ENCODE peak calls at places on chromosomes 6 and 20, in six cellular contexts. V is sigmoid colon, D is fibroblast of lung, X is retinal pigment epithelial cell, C is esophagus muscularis mucosa, I is tibial artery. J is an unnamed sample.

GRCh38 chr6:72825265-72825918 is 203.5 kb downstream of the KCNQ5 start:
- DNase-seq in D (peak; percentile 45), I (no peak), V (no peak), X (peak; percentile 36), C (no peak), J (peak; percentile 76)

GRCh38 chr6:11198663-11199603 is 33.5 kb downstream of the NEDD9 start:
- DNase-seq in D (no peak), X (peak; percentile 28), C (no peak), V (no peak), I (no peak), J (no peak)

GRCh38 chr6:122081921-122082320 is 317.5 kb upstream of the HSF2 start:
- DNase-seq in X (no peak), V (no peak), D (no peak), C (no peak), I (no peak), J (no peak)

GRCh38 chr6:83462524-83462923 is 31.7 kb upstream of the ME1 start:
- DNase-seq in X (no peak), C (no peak), I (no peak), V (no peak), D (no peak), J (no peak)

GRCh38 chr20:43736588-43737091 is 9.8 kb upstream of the GTSF1L start:
- DNase-seq in V (no peak), I (no peak), X (no peak), D (no peak), C (no peak), J (peak; percentile 33)

GRCh38 chr6:132392792-132393191 is 8.5 kb downstream of the MOXD1 start:
- DNase-seq in C (no peak), I (no peak), D (no peak), V (no peak), X (no peak), J (peak; percentile 34)

GRCh38 chr6:90251295-90251992 is 45.2 kb downstream of the BACH2 start:
- DNase-seq in C (no peak), D (no peak), I (no peak), V (no peak), X (no peak), J (no peak)

GRCh38 chr6:14804001-14804401 is 441.9 kb upstream of the JARID2 start:
- DNase-seq in I (no peak), D (no peak), X (no peak), V (no peak), C (no peak), J (no peak)

GRCh38 chr6:123527406-123527805 is 109.3 kb downstream of the TRDN start:
- DNase-seq in D (no peak), C (no peak), I (no peak), V (no peak), X (no peak), J (no peak)

GRCh38 chr6:5968817-5969726 is 37.7 kb downstream of the NRN1 start:
- DNase-seq in D (no peak), V (no peak), C (no peak), X (peak; percentile 63), I (peak; percentile 82), J (peak; percentile 5)

GRCh38 chr6:53246924-53247323 is 98.3 kb upstream of the GCM1 start:
- DNase-seq in V (no peak), D (no peak), C (no peak), X (no peak), I (no peak), J (no peak)

GRCh38 chr6:74611220-74611619 is 594.6 kb downstream of the COL12A1 start:
- DNase-seq in I (no peak), X (no peak), D (no peak), C (no peak), V (no peak), J (no peak)

GRCh38 chr20:63493563-63494020 is 5.3 kb downstream of the EEF1A2 start:
- DNase-seq in X (no peak), C (no peak), D (no peak), V (no peak), I (no peak), J (no peak)

GRCh38 chr20:61166324-61166723 is 85.7 kb upstream of the CDH4 start:
- DNase-seq in C (no peak), D (no peak), I (no peak), V (no peak), X (no peak), J (peak; percentile 57)

GRCh38 chr6:155155787-155156447 is 107.9 kb upstream of the CLDN20 start:
- DNase-seq in I (no peak), V (no peak), C (no peak), D (no peak), X (no peak), J (no peak)

GRCh38 chr6:83868639-83869038 is 9.2 kb downstream of the CYB5R4 start:
- DNase-seq in C (no peak), X (no peak), D (peak; percentile 47), I (no peak), V (no peak), J (peak; percentile 82)

GRCh38 chr6:163417595-163417994 is 3.1 kb downstream of the QKI start:
- DNase-seq in D (no peak), V (no peak), C (no peak), I (no peak), X (no peak), J (no peak)

GRCh38 chr6:118652051-118652699 is 784 bp upstream of the CEP85L start:
- DNase-seq in D (no peak), X (no peak), C (no peak), I (no peak), V (no peak), J (no peak)

GRCh38 chr6:40588070-40588384 is 863 bp upstream of the LRFN2 start:
- DNase-seq in I (no peak), X (no peak), C (no peak), V (no peak), D (no peak), J (no peak)
- TF ChIP-seq CTCF in I (no peak), X (peak; percentile 43), C (no peak), V (no peak), D (no peak), J (no peak)

GRCh38 chr6:133892444-133893323 is 3.8 kb downstream of the TCF21 start:
- DNase-seq in I (no peak), V (no peak), D (peak; percentile 72), C (no peak), X (no peak), J (peak; percentile 14)

GRCh38 chr6:133894795-133895401 is 6.0 kb downstream of the TCF21 start:
- DNase-seq in V (peak; percentile 83), X (no peak), C (no peak), I (no peak), D (peak; percentile 89), J (peak; percentile 91)

GRCh38 chr6:133895573-133896343 is 6.8 kb downstream of the TCF21 start:
- DNase-seq in D (peak; percentile 75), V (peak; percentile 73), I (peak; percentile 69), X (no peak), C (no peak), J (peak; percentile 53)

GRCh38 chr6:133893324-133893692 is 4.4 kb downstream of the TCF21 start:
- DNase-seq in D (no peak), X (no peak), C (no peak), I (no peak), V (no peak), J (no peak)

DNA sequence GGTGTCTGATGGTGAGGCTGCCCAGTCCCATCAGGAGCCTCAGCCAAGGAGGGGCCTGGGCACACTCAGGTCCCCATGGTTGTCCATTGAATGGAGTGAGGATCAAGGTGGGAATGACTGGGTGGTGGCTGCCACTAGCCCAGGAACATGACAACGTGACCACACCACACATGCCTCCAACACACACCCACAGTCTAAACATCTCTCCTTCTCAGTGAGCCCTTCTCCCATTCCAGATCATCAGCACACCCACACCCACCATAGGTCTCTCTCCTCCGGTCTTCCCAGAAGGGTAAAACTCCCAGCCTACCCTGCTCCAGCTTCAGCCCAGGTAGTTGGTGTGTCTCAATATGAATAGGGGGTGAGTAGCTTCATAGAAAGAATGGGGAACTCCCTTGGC is 5.5 kb downstream of the TCF21 start:
- DNase-seq in I (no peak), X (no peak), C (no peak), D (no peak), V (no peak), J (no peak)
- H3K4me3 ChIP-seq in I (no peak overlapping the region), X (no peak overlapping the region), C (peak overlapping the region; percentile 56), D (no peak overlapping the region), V (no peak overlapping the region), J (no peak overlapping the region)

DNA sequence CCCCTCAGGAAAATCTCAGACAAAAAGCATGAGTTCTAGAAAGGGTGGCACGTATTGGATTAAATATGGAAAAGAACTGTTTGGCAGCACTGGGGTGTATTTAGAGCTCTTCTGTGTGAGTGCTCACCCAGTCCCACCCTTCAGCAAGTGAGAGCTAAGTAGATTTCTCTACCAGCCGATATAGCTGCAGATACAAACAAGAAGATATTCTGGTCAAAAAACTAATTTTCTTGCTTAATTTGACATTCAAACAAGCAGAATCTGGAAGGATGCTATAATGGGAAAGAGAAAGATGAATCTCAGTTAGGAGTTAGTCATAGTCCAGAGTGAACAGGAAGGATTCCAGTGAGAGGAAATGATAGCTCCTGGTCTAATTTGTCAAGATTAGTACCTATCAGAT is 232.1 kb downstream of the TMEM242 start:
- DNase-seq in V (no peak), D (no peak), C (no peak), I (no peak), X (no peak), J (no peak)
- TF ChIP-seq CTCF in V (no peak), D (no peak), C (no peak), I (no peak), X (no peak), J (no peak)

GRCh38 chr20:3237958-3238615 is 903 bp downstream of the SLC4A11 start:
- DNase-seq in D (no peak), I (no peak), V (no peak), X (no peak), C (no peak), J (no peak)

GRCh38 chr20:3239026-3239866 is at the start of gene SLC4A11:
- DNase-seq in I (no peak), C (no peak), V (no peak), D (peak; percentile 66), X (no peak), J (peak; percentile 70)

GRCh38 chr20:3238616-3239025 is 369 bp downstream of the SLC4A11 start:
- DNase-seq in V (no peak), C (no peak), D (no peak), I (no peak), X (no peak), J (peak; percentile 21)

GRCh38 chr20:3235661-3236324 is 3.2 kb downstream of the SLC4A11 start:
- DNase-seq in V (no peak), I (no peak), D (peak; percentile 36), X (no peak), C (no peak), J (peak; percentile 49)

DNA sequence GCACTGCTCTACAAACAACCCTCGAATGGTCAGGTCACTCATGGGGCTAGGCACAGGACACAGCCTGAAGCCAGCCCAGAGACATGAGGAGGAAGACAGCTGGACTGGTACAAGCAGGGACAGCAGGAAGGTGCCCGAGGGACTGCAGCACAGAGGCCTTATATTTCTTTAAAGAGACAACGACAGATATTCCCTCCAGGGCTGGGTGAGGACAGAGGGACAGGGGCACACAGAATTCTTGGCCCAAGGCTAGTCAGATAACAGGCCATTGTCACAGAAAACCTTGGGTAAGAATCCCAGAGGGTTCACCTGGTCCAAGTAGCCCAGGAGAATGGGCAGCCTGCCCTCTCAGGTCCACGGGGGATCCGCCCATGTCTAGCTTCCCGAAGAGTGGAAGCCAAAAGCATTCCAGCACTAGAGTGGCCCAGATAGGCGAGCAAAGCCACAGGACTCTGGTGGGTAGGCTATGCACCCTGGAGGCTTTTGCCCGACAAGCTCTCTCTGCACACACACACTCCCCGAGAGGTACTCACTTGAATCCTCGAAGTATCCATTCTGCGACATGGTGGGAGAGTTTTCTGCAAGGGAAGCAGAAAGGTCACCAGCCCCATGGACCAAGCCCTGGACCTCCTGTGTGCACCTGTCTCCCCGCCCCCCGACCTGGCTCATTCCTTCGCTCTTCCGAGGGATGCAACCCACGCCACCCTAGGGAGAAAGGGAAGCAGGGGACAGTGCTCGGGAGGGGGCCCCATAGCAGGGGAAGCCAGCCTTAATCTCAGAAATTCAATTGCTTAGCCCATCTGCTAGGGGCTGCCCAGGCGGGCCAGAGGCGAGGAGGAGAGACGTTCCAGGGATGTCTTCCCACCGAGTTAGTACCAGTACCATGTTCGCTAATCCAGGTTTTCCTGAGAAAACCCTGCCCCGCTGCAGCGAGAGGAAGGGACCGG is 1.7 kb downstream of the SLC4A11 start:
- DNase-seq in C (no peak), X (no peak), I (no peak), D (no peak), V (no peak), J (no peak)
- H3K4me3 ChIP-seq in C (peak overlapping the region; percentile 74), X (no peak overlapping the region), I (no peak overlapping the region), D (no peak overlapping the region), V (no peak overlapping the region), J (no peak overlapping the region)